ENCODE peak calls at places on chromosomes 6 and 20, in six cellular contexts. H, Y, G, W, B and P are unnamed samples.

GRCh38 chr6:159929819-159930218 is 39.0 kb downstream of the MAS1 start:
- DNase-seq in H (no peak), Y (peak; percentile 29), G (no peak), W (no peak), B (no peak), P (no peak)

GRCh38 chr20:49347156-49347555 is 69.3 kb upstream of the ZNFX1 start:
- DNase-seq in H (no peak), Y (no peak), G (no peak), W (no peak), B (no peak), P (no peak)

GRCh38 chr6:16747232-16748027 is 13.8 kb downstream of the ATXN1 start:
- DNase-seq in H (no peak), Y (peak; percentile 25), G (no peak), W (no peak), B (no peak), P (no peak)

GRCh38 chr20:23397961-23398360 is 23.3 kb downstream of the NAPB start:
- DNase-seq in H (peak; percentile 68), Y (no peak), G (no peak), W (no peak), B (no peak), P (no peak)

GRCh38 chr6:95325858-95326257 is 251.5 kb upstream of the MANEA start:
- DNase-seq in H (no peak), Y (no peak), G (no peak), W (no peak), B (no peak), P (no peak)

GRCh38 chr6:45997875-45998506 is 17.7 kb downstream of the CLIC5 start:
- DNase-seq in H (no peak), Y (no peak), G (no peak), W (no peak), B (no peak), P (no peak)

GRCh38 chr6:71250050-71250689 is 38.4 kb upstream of the OGFRL1 start:
- DNase-seq in H (peak; percentile 73), Y (no peak), G (no peak), W (no peak), B (no peak), P (no peak)

GRCh38 chr20:10329387-10330005 is 104.5 kb downstream of the MKKS start:
- DNase-seq in H (no peak), Y (no peak), G (no peak), W (no peak), B (no peak), P (no peak)

GRCh38 chr6:167546611-167547327 is 221.9 kb downstream of the TTLL2 start:
- DNase-seq in H (no peak), Y (peak; percentile 58), G (no peak), W (no peak), B (no peak), P (no peak)

GRCh38 chr6:14353263-14353662 is 235.7 kb downstream of the CD83 start:
- DNase-seq in H (no peak), Y (no peak), G (no peak), W (no peak), B (no peak), P (no peak)

GRCh38 chr6:19327246-19327645 is 509.9 kb upstream of the ID4 start:
- DNase-seq in H (no peak), Y (no peak), G (no peak), W (no peak), B (no peak), P (no peak)

GRCh38 chr20:5835234-5835845 is 85.1 kb downstream of the SHLD1 start:
- DNase-seq in H (no peak), Y (peak; percentile 17), G (no peak), W (no peak), B (no peak), P (no peak)

GRCh38 chr20:15122613-15123012 is 785.2 kb upstream of the FLRT3 start:
- DNase-seq in H (no peak), Y (no peak), G (no peak), W (no peak), B (no peak), P (no peak)

GRCh38 chr6:6007311-6008113 is 787 bp upstream of the NRN1 start:
- DNase-seq in H (peak; percentile 55), Y (peak; percentile 16), G (peak; percentile 58), W (no peak), B (no peak), P (peak; percentile 85)

GRCh38 chr6:10740061-10740460 is 7.5 kb upstream of the TMEM14B start:
- DNase-seq in H (no peak), Y (no peak), G (no peak), W (no peak), B (no peak), P (no peak)

GRCh38 chr6:166744654-166745134 is 117.6 kb upstream of the RPS6KA2 start:
- DNase-seq in H (no peak), Y (no peak), G (peak; percentile 47), W (no peak), B (no peak), P (peak; percentile 83)

GRCh38 chr6:56151825-56152224 is 95.6 kb downstream of the COL21A1 start:
- DNase-seq in H (no peak), Y (no peak), G (no peak), W (no peak), B (no peak), P (no peak)

GRCh38 chr6:31128093-31128676 is 7.9 kb upstream of the CDSN start:
- DNase-seq in H (peak; percentile 31), Y (peak; percentile 86), G (peak; percentile 88), W (peak; percentile 6), B (peak; percentile 56), P (peak; percentile 89)

GRCh38 chr6:38489951-38490350 is 149.8 kb downstream of the BTBD9 start:
- DNase-seq in H (no peak), Y (no peak), G (no peak), W (no peak), B (no peak), P (no peak)

GRCh38 chr20:50870572-50871161 is 60.6 kb downstream of the ADNP start:
- DNase-seq in H (no peak), Y (no peak), G (peak; percentile 94), W (no peak), B (no peak), P (peak; percentile 98)

GRCh38 chr6:119108076-119108475 is 29.6 kb upstream of the FAM184A start:
- DNase-seq in H (no peak), Y (no peak), G (no peak), W (no peak), B (no peak), P (no peak)

GRCh38 chr20:41136336-41136694 is 1.0 kb upstream of the PLCG1 start:
- DNase-seq in H (peak; percentile 18), Y (no peak), G (no peak), W (no peak), B (no peak), P (no peak)

GRCh38 chr6:146962332-146962731 is 241.9 kb upstream of the STXBP5 start:
- DNase-seq in H (no peak), Y (no peak), G (no peak), W (no peak), B (no peak), P (no peak)

GRCh38 chr6:84762220-84762940 is 2.0 kb downstream of the TBX18 start:
- DNase-seq in H (no peak), Y (no peak), G (peak; percentile 44), W (no peak), B (no peak), P (peak; percentile 68)

GRCh38 chr6:90238663-90239542 is 57.7 kb downstream of the BACH2 start:
- DNase-seq in H (no peak), Y (no peak), G (no peak), W (no peak), B (no peak), P (no peak)

GRCh38 chr6:72959821-72960220 is 265.5 kb downstream of the KHDC1L start:
- DNase-seq in H (no peak), Y (no peak), G (no peak), W (no peak), B (no peak), P (no peak)

GRCh38 chr6:31125586-31126363 is 5.5 kb upstream of the CDSN start:
- DNase-seq in H (no peak), Y (no peak), G (no peak), W (no peak), B (no peak), P (no peak)